ENCODE peak calls at places on chromosomes 3 and 15, in four cellular contexts. J is GM12878, P is HepG2, I is K562. H is an unnamed sample.

GRCh38 chr15:80710635-80711553 is 15.8 kb downstream of the ABHD17C start:
- DNase-seq in J (peak; percentile 41), P (no peak), I (no peak), H (no peak)

GRCh38 chr3:12633108-12633507 is 30.8 kb downstream of the RAF1 start:
- DNase-seq in J (no peak), P (no peak), I (no peak), H (no peak)

GRCh38 chr15:87401986-87402385 is 854.6 kb downstream of the NTRK3 start:
- DNase-seq in J (no peak), P (no peak), I (no peak), H (no peak)

GRCh38 chr3:83890039-83890762 is 1068.6 kb upstream of the CADM2 start:
- DNase-seq in J (no peak), P (no peak), I (no peak), H (no peak)

GRCh38 chr3:193704431-193704830 is 111.4 kb downstream of the OPA1 start:
- DNase-seq in J (no peak), P (no peak), I (peak; percentile 16), H (no peak)

GRCh38 chr15:64070106-64070505 is 23.5 kb downstream of the CIAO2A start:
- DNase-seq in J (no peak), P (no peak), I (no peak), H (no peak)

GRCh38 chr3:147412917-147413711 is 3.9 kb downstream of the ZIC1 start:
- DNase-seq in J (no peak), P (no peak), I (no peak), H (no peak)

GRCh38 chr15:82307714-82308081 is 41.6 kb downstream of the GOLGA6L10 start:
- DNase-seq in J (no peak), P (no peak), I (no peak), H (no peak)

GRCh38 chr3:62529230-62529629 is 155.9 kb upstream of the FEZF2 start:
- DNase-seq in J (no peak), P (peak; percentile 9), I (peak; percentile 5), H (no peak)

GRCh38 chr3:16364963-16365362 is 100.0 kb downstream of the OXNAD1 start:
- DNase-seq in J (no peak), P (no peak), I (no peak), H (no peak)

GRCh38 chr15:63826513-63826912 is 7.2 kb downstream of the HERC1 start:
- DNase-seq in J (no peak), P (no peak), I (no peak), H (no peak)

GRCh38 chr15:101664303-101664913 is 12.2 kb upstream of the TM2D3 start:
- DNase-seq in J (no peak), P (peak; percentile 13), I (no peak), H (no peak)

GRCh38 chr3:68306571-68306970 is 625.8 kb downstream of the TAFA4 start:
- DNase-seq in J (no peak), P (peak; percentile 17), I (peak; percentile 9), H (no peak)

GRCh38 chr15:86336051-86336788 is 256.5 kb downstream of the AGBL1 start:
- DNase-seq in J (no peak), P (no peak), I (no peak), H (no peak)

GRCh38 chr3:168288511-168289268 is 193.0 kb upstream of the GOLIM4 start:
- DNase-seq in J (no peak), P (no peak), I (no peak), H (peak; percentile 14)

GRCh38 chr3:83706669-83707068 is 1252.1 kb upstream of the CADM2 start:
- DNase-seq in J (no peak), P (no peak), I (no peak), H (no peak)

GRCh38 chr15:90869601-90870353 is 1.4 kb downstream of the FURIN start:
- DNase-seq in J (no peak), P (no peak), I (peak; percentile 73), H (no peak)

GRCh38 chr3:123773681-123774431 is 110.3 kb downstream of the MYLK start:
- DNase-seq in J (no peak), P (no peak), I (no peak), H (peak; percentile 58)

GRCh38 chr15:81161215-81161673 is 27.2 kb downstream of the CFAP161 start:
- DNase-seq in J (no peak), P (no peak), I (no peak), H (no peak)

GRCh38 chr3:99644017-99644416 is 5.6 kb downstream of the COL8A1 start:
- DNase-seq in J (no peak), P (no peak), I (no peak), H (no peak)

GRCh38 chr15:70432924-70433500 is 330.3 kb downstream of the UACA start:
- DNase-seq in J (no peak), P (no peak), I (peak; percentile 39), H (peak; percentile 58)

GRCh38 chr3:60986552-60986951 is 264.7 kb downstream of the FHIT start:
- DNase-seq in J (no peak), P (no peak), I (no peak), H (no peak)

GRCh38 chr3:157175678-157176077 is 15.7 kb upstream of the CCNL1 start:
- DNase-seq in J (no peak), P (no peak), I (peak; percentile 68), H (peak; percentile 55)

GRCh38 chr3:157174265-157174615 is 14.3 kb upstream of the CCNL1 start:
- DNase-seq in J (no peak), P (no peak), I (no peak), H (no peak)

GRCh38 chr3:157176108-157176507 is 16.2 kb upstream of the CCNL1 start:
- DNase-seq in J (no peak), P (no peak), I (no peak), H (peak; percentile 68)

GRCh38 chr3:157172746-157173145 is 12.8 kb upstream of the CCNL1 start:
- DNase-seq in J (no peak), P (no peak), I (no peak), H (no peak)

DNA sequence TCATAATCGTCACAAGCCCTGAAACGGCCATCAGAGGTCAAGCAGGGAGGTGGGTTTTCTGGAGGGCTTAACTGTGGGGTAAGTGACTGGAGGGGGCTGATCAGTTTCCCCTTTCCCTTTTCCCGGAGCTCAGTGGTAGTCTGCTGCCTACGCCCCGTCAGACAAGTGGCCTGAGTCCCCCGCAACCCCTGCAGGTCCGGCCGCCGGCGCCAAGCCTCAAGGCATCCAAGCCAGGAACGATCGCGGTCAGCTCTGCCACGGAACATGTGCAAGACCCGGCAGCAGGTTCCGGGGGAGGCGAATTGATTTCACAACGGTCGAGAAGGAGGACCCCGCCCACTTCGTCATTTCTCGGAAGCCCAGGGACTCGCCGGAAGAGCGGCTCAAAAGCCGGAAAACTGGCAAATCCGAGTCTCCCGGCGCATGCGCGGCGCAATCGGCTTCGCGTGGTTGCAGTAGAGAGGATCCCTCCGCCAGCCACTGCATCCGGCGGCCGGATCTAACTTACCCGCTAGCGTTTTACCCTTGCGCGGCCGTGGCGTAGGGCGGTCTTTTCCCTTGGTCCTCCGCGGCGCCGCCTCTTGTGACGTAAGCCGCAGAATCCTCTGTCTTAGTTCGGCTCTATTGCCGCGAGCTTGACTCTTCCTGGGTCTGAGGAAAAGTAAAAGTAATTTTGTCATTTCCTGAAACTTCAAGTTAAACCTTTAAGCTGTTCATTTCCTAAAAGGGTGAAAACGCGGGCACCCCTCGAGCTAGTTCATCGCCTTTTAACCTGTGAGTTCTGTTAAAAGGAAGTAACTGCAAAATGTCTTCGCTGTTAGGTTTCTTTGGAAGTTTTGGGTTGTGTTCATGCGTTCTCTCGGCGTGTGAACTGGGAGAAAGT is 14.9 kb upstream of the CCNL1 start:
- DNase-seq in J (peak; percentile 97), P (peak; percentile 98), I (peak; percentile 91), H (peak; percentile 92)
- TF ChIP-seq REST in J (peak; percentile 4), P (no peak), I (no peak), H (peak; percentile 25)

GRCh38 chr3:127822836-127823589 is 698 bp upstream of the MGLL start:
- DNase-seq in J (no peak), P (no peak), I (peak; percentile 14), H (peak; percentile 84)
- TF ChIP-seq NFIC in J (no peak), P (no peak), I (no peak), H (no peak)

GRCh38 chr3:66520716-66521115 is 19.9 kb upstream of the LRIG1 start:
- DNase-seq in J (no peak), P (no peak), I (no peak), H (no peak)

GRCh38 chr3:66518644-66519043 is 17.8 kb upstream of the LRIG1 start:
- DNase-seq in J (no peak), P (no peak), I (no peak), H (no peak)
- TF ChIP-seq SIN3A in J (no peak), P (no peak), I (no peak), H (no peak)

DNA sequence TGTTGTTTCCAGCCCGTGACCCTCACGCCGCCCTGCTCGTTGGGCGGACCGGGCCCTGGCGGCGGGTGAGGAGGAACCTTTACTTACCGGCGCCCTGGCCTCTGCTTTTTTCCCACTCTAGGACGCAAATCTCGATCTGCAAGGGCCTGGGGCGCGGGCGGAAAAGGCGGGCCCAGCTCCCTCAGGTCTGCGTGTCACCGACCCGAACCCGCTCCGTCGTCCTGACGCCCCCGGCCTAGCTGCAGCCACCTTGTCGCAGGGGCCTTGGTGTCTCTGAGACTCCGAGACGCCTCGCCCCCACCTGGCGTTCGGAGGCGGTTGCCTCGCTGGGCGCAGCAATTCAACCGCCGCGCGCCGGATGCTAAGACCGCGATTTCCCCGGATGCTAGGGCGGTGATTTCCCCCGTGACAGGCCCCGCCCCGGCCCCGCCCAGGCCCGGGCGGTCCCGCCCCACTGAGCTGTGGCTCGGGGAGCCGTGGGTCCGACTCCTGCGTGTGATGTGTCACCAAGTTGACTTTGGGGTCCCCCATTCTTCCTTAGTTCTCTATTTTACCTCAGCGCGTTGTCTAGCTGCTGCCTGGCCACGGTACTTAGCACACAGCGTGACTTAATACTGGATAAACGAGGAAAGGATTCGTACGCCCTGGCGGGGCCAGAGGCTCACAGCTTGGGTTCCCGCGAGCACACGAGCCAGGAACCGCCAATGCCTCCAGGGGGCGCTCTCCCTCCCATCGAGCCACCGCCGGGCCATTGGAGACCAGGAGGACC is at the start of gene RPL39L:
- DNase-seq in J (peak; percentile 64), P (no peak), I (peak; percentile 95), H (peak; percentile 96)
- TF ChIP-seq REST in J (no peak), P (no peak), I (peak; percentile 18), H (no peak)

GRCh38 chr15:59792359-59792758 is 103.2 kb upstream of the BNIP2 start:
- DNase-seq in J (no peak), P (no peak), I (no peak), H (peak; percentile 14)

GRCh38 chr15:59791646-59792208 is 102.6 kb upstream of the BNIP2 start:
- DNase-seq in J (no peak), P (no peak), I (no peak), H (no peak)

GRCh38 chr15:59791079-59791478 is 102.0 kb upstream of the BNIP2 start:
- DNase-seq in J (no peak), P (no peak), I (no peak), H (no peak)

GRCh38 chr15:59797756-59798604 is 108.9 kb upstream of the BNIP2 start:
- DNase-seq in J (peak; percentile 2), P (no peak), I (no peak), H (no peak)

GRCh38 chr15:59794229-59794886 is 105.2 kb upstream of the BNIP2 start:
- DNase-seq in J (no peak), P (no peak), I (no peak), H (no peak)
- TF ChIP-seq NFIC in J (no peak), P (no peak), I (no peak), H (no peak)